ENCODE peak calls at places on chromosome 12, in nine cellular contexts. W, K, C, T, V, H, D, F and Q are unnamed samples.

GRCh38 chr12:4119157-4119761 is 154.3 kb upstream of the CCND2 start:
- DNase-seq in W (no peak), K (no peak), C (no peak), T (no peak), V (no peak), H (no peak), D (no peak), F (peak; percentile 6), Q (no peak)

GRCh38 chr12:7113389-7113871 is 4.4 kb upstream of the C1RL start:
- DNase-seq in W (no peak), K (peak; percentile 40), C (no peak), T (no peak), V (peak; percentile 62), H (peak; percentile 63), D (peak; percentile 67), F (no peak), Q (peak; percentile 52)

GRCh38 chr12:24991209-24992049 is 42.5 kb upstream of the BCAT1 start:
- DNase-seq in W (no peak), K (peak; percentile 55), C (peak; percentile 30), T (no peak), V (no peak), H (peak; percentile 80), D (peak; percentile 72), F (no peak), Q (no peak)

GRCh38 chr12:9883175-9883574 is 1.9 kb downstream of the KLRF2 start:
- DNase-seq in W (no peak), K (no peak), C (peak; percentile 22), T (no peak), V (no peak), H (peak; percentile 13), D (no peak), F (no peak), Q (no peak)

GRCh38 chr12:1670815-1671268 is 20.0 kb upstream of the ADIPOR2 start:
- DNase-seq in W (no peak), K (no peak), C (no peak), T (no peak), V (no peak), H (no peak), D (no peak), F (no peak), Q (no peak)

GRCh38 chr12:122981036-122981471 is 573 bp downstream of the ARL6IP4 start:
- DNase-seq in W (no peak), K (no peak), C (no peak), T (no peak), V (no peak), H (no peak), D (no peak), F (no peak), Q (peak; percentile 58)

GRCh38 chr12:115440438-115440837 is 756.5 kb upstream of the TBX3 start:
- DNase-seq in W (no peak), K (no peak), C (no peak), T (peak; percentile 64), V (no peak), H (peak; percentile 63), D (no peak), F (no peak), Q (no peak)

GRCh38 chr12:20451759-20452158 is 83.4 kb downstream of the PDE3A start:
- DNase-seq in W (no peak), K (no peak), C (no peak), T (no peak), V (no peak), H (no peak), D (no peak), F (no peak), Q (no peak)

GRCh38 chr12:59570134-59570533 is 25.7 kb upstream of the SLC16A7 start:
- DNase-seq in W (no peak), K (no peak), C (no peak), T (no peak), V (no peak), H (no peak), D (no peak), F (no peak), Q (no peak)

GRCh38 chr12:56377310-56377988 is 14.8 kb upstream of the APOF start:
- DNase-seq in W (no peak), K (no peak), C (no peak), T (no peak), V (no peak), H (peak; percentile 4), D (no peak), F (no peak), Q (no peak)

GRCh38 chr12:52714887-52715281 is 11.6 kb upstream of the KRT77 start:
- DNase-seq in W (no peak), K (no peak), C (no peak), T (no peak), V (no peak), H (no peak), D (no peak), F (no peak), Q (no peak)

GRCh38 chr12:48118491-48118890 is 673 bp upstream of the PFKM start:
- DNase-seq in W (no peak), K (peak; percentile 8), C (no peak), T (no peak), V (no peak), H (no peak), D (no peak), F (no peak), Q (no peak)

GRCh38 chr12:42483534-42483857 is 106.0 kb downstream of the PRICKLE1 start:
- DNase-seq in W (no peak), K (peak; percentile 66), C (peak; percentile 11), T (peak; percentile 46), V (no peak), H (no peak), D (peak; percentile 22), F (no peak), Q (no peak)

GRCh38 chr12:22234561-22234960 is 99.9 kb downstream of the ST8SIA1 start:
- DNase-seq in W (no peak), K (no peak), C (no peak), T (no peak), V (no peak), H (peak; percentile 80), D (no peak), F (no peak), Q (no peak)

GRCh38 chr12:93273834-93274705 is 103.7 kb upstream of the NUDT4 start:
- DNase-seq in W (no peak), K (no peak), C (no peak), T (no peak), V (no peak), H (peak; percentile 31), D (no peak), F (no peak), Q (no peak)

GRCh38 chr12:89389755-89390661 is 37.7 kb upstream of the DUSP6 start:
- DNase-seq in W (no peak), K (no peak), C (no peak), T (no peak), V (no peak), H (no peak), D (peak; percentile 96), F (no peak), Q (no peak)

GRCh38 chr12:42084522-42084921 is 60.2 kb downstream of the GXYLT1 start:
- DNase-seq in W (no peak), K (no peak), C (no peak), T (no peak), V (no peak), H (no peak), D (no peak), F (no peak), Q (no peak)

GRCh38 chr12:107356266-107356936 is 263.1 kb upstream of the CRY1 start:
- DNase-seq in W (no peak), K (no peak), C (no peak), T (no peak), V (no peak), H (peak; percentile 70), D (no peak), F (no peak), Q (no peak)

GRCh38 chr12:63917864-63918742 is 73.6 kb downstream of the SRGAP1 start:
- DNase-seq in W (no peak), K (no peak), C (no peak), T (no peak), V (no peak), H (peak; percentile 99), D (peak; percentile 88), F (no peak), Q (no peak)
- H3K4me3 ChIP-seq in W (no peak overlapping the region), K (no peak overlapping the region), C (no peak overlapping the region), T (no peak overlapping the region), V (no peak overlapping the region), H (no peak overlapping the region), D (no peak overlapping the region), F (no peak overlapping the region), Q (no peak overlapping the region)

DNA sequence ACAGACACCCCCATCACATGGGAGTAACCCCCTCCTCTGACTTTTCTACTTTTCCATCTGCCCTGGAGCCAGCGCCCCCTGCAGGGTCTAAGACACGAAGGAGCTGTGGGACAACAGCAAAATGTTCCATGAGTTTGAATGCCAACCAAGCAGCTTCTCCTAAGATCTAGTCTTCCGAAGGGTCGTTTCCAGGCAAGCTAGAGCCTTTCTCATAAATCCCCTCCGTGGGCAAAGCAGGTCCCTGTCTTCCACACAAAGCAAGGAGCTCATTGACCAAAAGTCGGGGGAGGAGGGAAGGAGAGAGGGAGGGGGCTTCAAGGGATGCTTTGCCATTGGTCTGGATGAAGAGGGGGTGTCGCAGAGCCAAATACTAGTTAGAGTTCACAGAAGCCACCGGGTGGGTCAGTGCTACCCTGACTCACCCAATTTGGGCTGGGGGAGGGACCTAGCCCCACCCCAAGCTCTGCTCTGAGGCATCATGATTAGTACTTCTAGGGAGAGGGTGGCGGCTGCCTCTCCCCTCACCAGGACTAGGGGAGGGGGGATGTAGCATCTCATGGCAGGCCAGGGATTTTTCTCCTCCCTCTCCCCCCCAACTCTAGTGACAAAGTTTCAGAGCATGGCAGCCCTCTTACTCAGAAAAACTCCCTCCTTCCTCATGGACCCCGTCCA is 1.6 kb downstream of the MSI1 start:
- DNase-seq in W (no peak), K (peak; percentile 62), C (no peak), T (no peak), V (no peak), H (no peak), D (peak; percentile 51), F (no peak), Q (no peak)
- TF ChIP-seq CTCF in W (no peak), K (peak; percentile 49), C (no peak), T (peak; percentile 39), V (no peak), H (peak; percentile 20), D (peak; percentile 76), F (no peak), Q (no peak)

DNA sequence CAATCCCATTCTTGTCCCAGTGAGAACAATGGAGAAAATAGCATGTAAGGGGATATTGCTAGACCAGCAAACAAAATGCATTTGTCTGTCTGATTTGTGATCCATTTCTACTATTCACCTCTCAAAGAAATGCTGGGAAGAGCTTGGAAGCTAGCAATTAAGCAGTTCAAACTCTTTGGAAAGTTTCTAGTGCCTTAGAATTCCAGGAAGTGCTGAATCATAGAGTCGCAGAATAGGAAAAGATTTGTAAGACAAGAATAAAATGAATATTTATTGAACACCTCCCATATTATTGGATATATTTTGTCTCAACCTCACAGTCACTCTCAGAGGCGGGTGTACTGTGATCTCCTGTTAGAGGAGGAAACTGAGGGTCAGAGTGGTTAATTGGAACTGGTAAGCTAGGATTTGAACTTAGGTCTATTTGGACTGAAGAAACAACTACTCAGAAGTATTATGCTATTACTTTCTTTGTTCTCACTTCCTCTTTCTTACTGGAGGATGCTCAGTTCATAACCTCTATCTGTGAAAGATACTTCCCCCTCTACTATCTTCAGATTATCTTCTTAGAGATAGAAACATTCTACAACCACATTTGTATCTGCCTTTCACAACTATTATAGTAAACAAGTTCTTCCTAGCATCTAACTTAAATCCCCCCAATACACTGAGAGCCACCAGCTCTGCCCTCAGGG is 64.1 kb downstream of the DRAM1 start:
- DNase-seq in W (no peak), K (no peak), C (no peak), T (no peak), V (no peak), H (no peak), D (no peak), F (no peak), Q (no peak)
- H3K27ac ChIP-seq in W (peak overlapping the region; percentile 90), K (no peak overlapping the region), C (peak overlapping the region; percentile 53), T (peak overlapping the region; percentile 64), V (no peak overlapping the region), H (no peak overlapping the region), D (no peak overlapping the region), F (no peak overlapping the region), Q (peak overlapping the region; percentile 17)

GRCh38 chr12:113861708-113862312 is 104.3 kb downstream of the RBM19 start:
- DNase-seq in W (no peak), K (no peak), C (no peak), T (no peak), V (no peak), H (no peak), D (no peak), F (no peak), Q (no peak)
- H3K4me3 ChIP-seq in W (no peak overlapping the region), K (no peak overlapping the region), C (no peak overlapping the region), T (no peak overlapping the region), V (no peak overlapping the region), H (no peak overlapping the region), D (no peak overlapping the region), F (no peak overlapping the region), Q (no peak overlapping the region)